ENCODE peak calls at places on chromosomes 4 and X, in seven cellular contexts. One of them, this sample, is unnamed.
A peak's percentile ranks its signal among the peaks of the same experiment; 100 is the strongest.

GRCh38 chr4:99052902-99053301 is 35.7 kb downstream of the ADH5 start:
- DNase-seq in K562: no peak
- DNase-seq in SK-N-SH: no peak
- DNase-seq in GM23338: no peak
- DNase-seq in HCT116: no peak
- DNase-seq in GM12878: no peak
- DNase-seq in Panc1: no peak
- DNase-seq in this sample: peak; percentile 4

GRCh38 chr4:59122626-59123025 is 2012.4 kb upstream of the IGFBP7 start:
- DNase-seq in K562: no peak
- DNase-seq in SK-N-SH: no peak
- DNase-seq in GM23338: no peak
- DNase-seq in HCT116: no peak
- DNase-seq in GM12878: no peak
- DNase-seq in Panc1: no peak
- DNase-seq in this sample: no peak

GRCh38 chrX:46574941-46575381 is 1.4 kb downstream of the CHST7 start:
- DNase-seq in K562: no peak
- DNase-seq in SK-N-SH: peak; percentile 41
- DNase-seq in GM23338: peak; percentile 37
- DNase-seq in HCT116: no peak
- DNase-seq in GM12878: no peak
- DNase-seq in Panc1: no peak
- DNase-seq in this sample: peak; percentile 14

GRCh38 chrX:150361070-150361776 is 1.9 kb upstream of the MAMLD1 start:
- DNase-seq in K562: no peak
- DNase-seq in SK-N-SH: peak; percentile 31
- DNase-seq in GM23338: peak; percentile 57
- DNase-seq in HCT116: no peak
- DNase-seq in GM12878: no peak
- DNase-seq in Panc1: no peak
- DNase-seq in this sample: no peak

GRCh38 chr4:5365071-5366008 is 314.1 kb downstream of the STK32B start:
- DNase-seq in K562: no peak
- DNase-seq in SK-N-SH: no peak
- DNase-seq in GM23338: peak; percentile 36
- DNase-seq in HCT116: peak; percentile 39
- DNase-seq in GM12878: peak; percentile 7
- DNase-seq in Panc1: peak; percentile 93
- DNase-seq in this sample: no peak

GRCh38 chr4:137212601-137213000 is 319.7 kb downstream of the PCDH18 start:
- DNase-seq in K562: no peak
- DNase-seq in SK-N-SH: no peak
- DNase-seq in GM23338: no peak
- DNase-seq in HCT116: no peak
- DNase-seq in GM12878: no peak
- DNase-seq in Panc1: no peak
- DNase-seq in this sample: no peak

GRCh38 chrX:53321943-53322497 is 40.6 kb upstream of the IQSEC2 start:
- DNase-seq in K562: no peak
- DNase-seq in SK-N-SH: no peak
- DNase-seq in GM23338: no peak
- DNase-seq in HCT116: no peak
- DNase-seq in GM12878: no peak
- DNase-seq in Panc1: no peak
- DNase-seq in this sample: no peak

GRCh38 chr4:142883433-142883832 is 37.3 kb upstream of the INPP4B start:
- DNase-seq in K562: no peak
- DNase-seq in SK-N-SH: no peak
- DNase-seq in GM23338: peak; percentile 72
- DNase-seq in HCT116: peak; percentile 12
- DNase-seq in GM12878: no peak
- DNase-seq in Panc1: no peak
- DNase-seq in this sample: no peak

GRCh38 chr4:3862640-3863420 is 96.6 kb downstream of the ADRA2C start:
- DNase-seq in K562: peak; percentile 47
- DNase-seq in SK-N-SH: no peak
- DNase-seq in GM23338: peak; percentile 94
- DNase-seq in HCT116: no peak
- DNase-seq in GM12878: no peak
- DNase-seq in Panc1: no peak
- DNase-seq in this sample: no peak

GRCh38 chr4:152021788-152022438 is 261.1 kb upstream of the GATB start:
- DNase-seq in K562: no peak
- DNase-seq in SK-N-SH: no peak
- DNase-seq in GM23338: no peak
- DNase-seq in HCT116: no peak
- DNase-seq in GM12878: no peak
- DNase-seq in Panc1: no peak
- DNase-seq in this sample: no peak

GRCh38 chr4:39820186-39820585 is 122.2 kb downstream of the UBE2K start:
- DNase-seq in K562: no peak
- DNase-seq in SK-N-SH: no peak
- DNase-seq in GM23338: peak; percentile 66
- DNase-seq in HCT116: no peak
- DNase-seq in GM12878: no peak
- DNase-seq in Panc1: no peak
- DNase-seq in this sample: no peak

GRCh38 chrX:153469811-153470410 is 465 bp downstream of the HAUS7 start:
- DNase-seq in K562: peak; percentile 44
- DNase-seq in SK-N-SH: peak; percentile 55
- DNase-seq in GM23338: peak; percentile 17
- DNase-seq in HCT116: no peak
- DNase-seq in GM12878: no peak
- DNase-seq in Panc1: no peak
- DNase-seq in this sample: peak; percentile 35

GRCh38 chrX:12360991-12361598 is 222.8 kb downstream of the FRMPD4 start:
- DNase-seq in K562: no peak
- DNase-seq in SK-N-SH: no peak
- DNase-seq in GM23338: no peak
- DNase-seq in HCT116: no peak
- DNase-seq in GM12878: no peak
- DNase-seq in Panc1: no peak
- DNase-seq in this sample: no peak

GRCh38 chr4:39658756-39659155 is 20.1 kb upstream of the SMIM14 start:
- DNase-seq in K562: no peak
- DNase-seq in SK-N-SH: no peak
- DNase-seq in GM23338: no peak
- DNase-seq in HCT116: no peak
- DNase-seq in GM12878: no peak
- DNase-seq in Panc1: no peak
- DNase-seq in this sample: no peak

GRCh38 chr4:88693792-88694191 is 3.8 kb downstream of the NAP1L5 start:
- DNase-seq in K562: no peak
- DNase-seq in SK-N-SH: no peak
- DNase-seq in GM23338: no peak
- DNase-seq in HCT116: no peak
- DNase-seq in GM12878: no peak
- DNase-seq in Panc1: no peak
- DNase-seq in this sample: no peak

GRCh38 chr4:88689877-88690276 is 7.8 kb downstream of the NAP1L5 start:
- DNase-seq in K562: no peak
- DNase-seq in SK-N-SH: no peak
- DNase-seq in GM23338: no peak
- DNase-seq in HCT116: no peak
- DNase-seq in GM12878: no peak
- DNase-seq in Panc1: no peak
- DNase-seq in this sample: no peak

DNA sequence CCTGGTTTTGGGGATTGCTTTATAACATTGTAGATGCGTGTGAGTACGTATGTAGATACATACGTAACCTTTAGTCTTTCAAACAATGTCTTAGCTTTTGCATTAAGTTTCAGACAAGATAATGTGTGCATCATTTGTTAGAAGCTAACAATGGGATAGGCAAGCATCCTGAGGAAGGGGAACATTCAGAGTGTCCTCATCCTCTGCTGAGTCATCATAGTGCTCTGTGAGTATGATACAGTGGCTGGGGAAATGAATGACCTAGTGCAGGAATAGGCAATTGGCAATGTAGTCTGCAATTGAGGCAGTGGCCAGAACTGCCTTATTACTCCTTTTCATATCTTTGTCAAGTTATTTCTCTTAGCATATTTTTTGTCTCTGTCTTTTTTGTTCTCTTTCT is 7.3 kb downstream of the NAP1L5 start:
- DNase-seq in K562: peak; percentile 16
- DNase-seq in SK-N-SH: no peak
- DNase-seq in GM23338: no peak
- DNase-seq in HCT116: no peak
- DNase-seq in GM12878: no peak
- DNase-seq in Panc1: no peak
- DNase-seq in this sample: no peak
- TF ChIP-seq REST in K562: no peak
- TF ChIP-seq REST in SK-N-SH: no peak
- TF ChIP-seq REST in GM23338: no peak
- TF ChIP-seq REST in HCT116: no peak
- TF ChIP-seq REST in GM12878: no peak
- TF ChIP-seq REST in Panc1: no peak
- TF ChIP-seq REST in this sample: no peak

GRCh38 chr4:72111863-72112262 is 80.1 kb downstream of the NPFFR2 start:
- DNase-seq in K562: no peak
- DNase-seq in SK-N-SH: no peak
- DNase-seq in GM23338: no peak
- DNase-seq in HCT116: no peak
- DNase-seq in GM12878: no peak
- DNase-seq in Panc1: no peak
- DNase-seq in this sample: no peak
- H3K27ac ChIP-seq in K562: no peak overlapping the region
- H3K27ac ChIP-seq in SK-N-SH: no peak overlapping the region
- H3K27ac ChIP-seq in GM23338: no peak overlapping the region
- H3K27ac ChIP-seq in HCT116: no peak overlapping the region
- H3K27ac ChIP-seq in GM12878: no peak overlapping the region
- H3K27ac ChIP-seq in Panc1: no peak overlapping the region
- H3K27ac ChIP-seq in this sample: no peak overlapping the region

GRCh38 chrX:100410083-100410590 is at the start of gene PCDH19:
- DNase-seq in K562: no peak
- DNase-seq in SK-N-SH: peak; percentile 86
- DNase-seq in GM23338: peak; percentile 70
- DNase-seq in HCT116: no peak
- DNase-seq in GM12878: no peak
- DNase-seq in Panc1: no peak
- DNase-seq in this sample: no peak
- H3K27me3 ChIP-seq in K562: no peaks in the 10 kb centered on the region
- H3K27me3 ChIP-seq in SK-N-SH: peaks cover 75% of the 10 kb centered on the region
- H3K27me3 ChIP-seq in GM23338: peaks cover 77% of the 10 kb centered on the region
- H3K27me3 ChIP-seq in HCT116: no peaks in the 10 kb centered on the region
- H3K27me3 ChIP-seq in GM12878: no peaks in the 10 kb centered on the region
- H3K27me3 ChIP-seq in Panc1: peaks cover 13% of the 10 kb centered on the region
- H3K27me3 ChIP-seq in this sample: peaks cover 13% of the 10 kb centered on the region

DNA sequence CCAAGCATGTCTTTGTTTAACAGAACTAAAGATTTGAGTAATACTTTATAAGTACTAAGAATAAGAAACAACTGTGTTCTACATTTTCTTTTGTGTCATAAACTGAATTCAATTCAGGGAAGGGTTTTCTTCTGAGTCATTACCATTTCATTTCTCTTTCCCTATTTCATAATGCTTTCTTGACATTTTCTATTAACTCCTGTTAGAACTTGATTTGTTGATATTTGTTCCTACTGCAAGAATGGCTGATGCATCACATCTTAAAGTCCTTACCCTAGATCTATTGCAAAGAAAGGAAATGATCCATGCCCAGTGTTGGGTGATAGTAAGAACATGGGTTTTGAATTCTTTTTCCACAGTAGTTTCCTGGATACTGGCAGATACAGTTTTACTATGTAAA is 127.5 kb upstream of the FAT4 start:
- DNase-seq in K562: no peak
- DNase-seq in SK-N-SH: no peak
- DNase-seq in GM23338: no peak
- DNase-seq in HCT116: no peak
- DNase-seq in GM12878: no peak
- DNase-seq in Panc1: no peak
- DNase-seq in this sample: no peak
- TF ChIP-seq REST in K562: no peak
- TF ChIP-seq REST in SK-N-SH: no peak
- TF ChIP-seq REST in GM23338: no peak
- TF ChIP-seq REST in HCT116: no peak
- TF ChIP-seq REST in GM12878: no peak
- TF ChIP-seq REST in Panc1: no peak
- TF ChIP-seq REST in this sample: no peak

DNA sequence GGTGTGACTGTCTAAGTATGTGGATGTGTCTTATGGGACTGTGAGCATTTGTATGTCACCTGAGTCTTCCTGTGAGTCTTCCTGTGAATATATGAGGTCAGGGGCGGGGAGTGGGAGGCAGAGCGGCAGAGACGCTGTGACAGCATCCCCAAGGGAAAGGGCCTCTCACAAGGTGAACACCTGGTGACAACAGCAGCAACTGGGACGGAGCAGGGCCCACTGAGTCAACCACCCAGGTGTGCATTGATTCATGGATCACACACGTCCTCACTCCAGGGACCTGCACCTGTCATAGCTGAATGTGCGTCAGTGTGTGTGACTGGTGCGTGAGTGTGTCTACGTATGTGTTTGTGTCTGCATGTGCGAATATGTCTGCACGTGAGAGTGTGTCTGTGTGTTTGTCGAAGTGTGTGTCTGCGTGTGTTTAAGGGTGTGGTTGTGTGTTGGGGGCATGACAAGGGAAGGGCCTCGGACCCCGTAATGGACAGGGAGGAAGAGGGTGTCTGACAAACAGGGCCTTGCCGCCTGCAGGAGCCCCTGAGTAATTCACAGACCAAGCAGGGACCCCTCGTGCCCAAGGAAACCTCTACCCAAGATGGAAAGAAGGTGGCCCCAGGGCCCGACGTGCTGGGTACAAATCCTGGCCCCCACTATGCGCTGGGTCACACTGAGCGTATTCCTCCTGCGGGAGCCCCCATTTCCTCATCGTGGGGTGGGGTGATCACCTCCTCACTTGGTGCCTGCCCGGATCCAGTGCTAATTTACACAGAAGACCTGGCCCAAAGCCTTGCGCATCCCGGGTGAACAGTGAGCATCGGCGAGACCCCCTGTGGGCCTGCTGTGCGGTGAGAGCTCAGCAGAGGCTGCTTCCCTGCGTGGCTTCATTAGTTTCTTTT is 76.7 kb downstream of the ABLIM2 start:
- DNase-seq in K562: no peak
- DNase-seq in SK-N-SH: no peak
- DNase-seq in GM23338: no peak
- DNase-seq in HCT116: no peak
- DNase-seq in GM12878: no peak
- DNase-seq in Panc1: no peak
- DNase-seq in this sample: no peak
- H3K27ac ChIP-seq in K562: no peak overlapping the region
- H3K27ac ChIP-seq in SK-N-SH: no peak overlapping the region
- H3K27ac ChIP-seq in GM23338: no peak overlapping the region
- H3K27ac ChIP-seq in HCT116: no peak overlapping the region
- H3K27ac ChIP-seq in GM12878: no peak overlapping the region
- H3K27ac ChIP-seq in Panc1: no peak overlapping the region
- H3K27ac ChIP-seq in this sample: no peak overlapping the region

GRCh38 chr4:1150875-1151274 is 21.5 kb downstream of the SPON2 start:
- DNase-seq in K562: no peak
- DNase-seq in SK-N-SH: no peak
- DNase-seq in GM23338: no peak
- DNase-seq in HCT116: no peak
- DNase-seq in GM12878: no peak
- DNase-seq in Panc1: no peak
- DNase-seq in this sample: no peak
- H3K27me3 ChIP-seq in K562: peaks cover 66% of the 10 kb centered on the region
- H3K27me3 ChIP-seq in SK-N-SH: peaks cover 5% of the 10 kb centered on the region
- H3K27me3 ChIP-seq in GM23338: no peaks in the 10 kb centered on the region
- H3K27me3 ChIP-seq in HCT116: peaks cover 35% of the 10 kb centered on the region
- H3K27me3 ChIP-seq in GM12878: no peaks in the 10 kb centered on the region
- H3K27me3 ChIP-seq in Panc1: no peaks in the 10 kb centered on the region
- H3K27me3 ChIP-seq in this sample: peaks cover 2% of the 10 kb centered on the region

GRCh38 chr4:168759321-168759720 is 250.7 kb downstream of the CBR4 start:
- DNase-seq in K562: no peak
- DNase-seq in SK-N-SH: no peak
- DNase-seq in GM23338: no peak
- DNase-seq in HCT116: no peak
- DNase-seq in GM12878: no peak
- DNase-seq in Panc1: no peak
- DNase-seq in this sample: no peak
- TF ChIP-seq REST in K562: no peak
- TF ChIP-seq REST in SK-N-SH: no peak
- TF ChIP-seq REST in GM23338: no peak
- TF ChIP-seq REST in HCT116: no peak
- TF ChIP-seq REST in GM12878: no peak
- TF ChIP-seq REST in Panc1: no peak
- TF ChIP-seq REST in this sample: no peak

This sample was measured in HL-60.